ENCODE peak calls at places on chromosomes 2 and 18, in eight cellular contexts. Q is IMR-90; K is WTC11; M is T-helper 9 cell; Y is neural crest cell; I is posterior cingulate gyrus; B is activated CD4-positive, alpha-beta T cell treated with anti-CD3 and anti-CD28 coated beads for 4 hours; J is T-helper 2 cell. T is an unnamed sample.

GRCh38 chr18:7847357-7847756 is 280.2 kb downstream of the PTPRM start:
- DNase-seq in Q (no peak), K (no peak), M (no peak), Y (no peak), I (no peak), B (no peak), J (no peak), T (no peak)

GRCh38 chr2:173033080-173033479 is 42.6 kb upstream of the MAP3K20 start:
- DNase-seq in Q (peak), K (no peak), M (no peak), Y (no peak), I (no peak), B (no peak), J (no peak), T (no peak)

GRCh38 chr2:126802774-126803421 is 95.8 kb upstream of the TEX51 start:
- DNase-seq in Q (no peak), K (no peak), M (no peak), Y (no peak), I (no peak), B (no peak), J (no peak), T (no peak)

GRCh38 chr18:50970006-50970405 is 2.2 kb downstream of the ELAC1 start:
- DNase-seq in Q (no peak), K (no peak), M (no peak), Y (no peak), I (no peak), B (no peak), J (no peak), T (no peak)

GRCh38 chr2:211435331-211435730 is 878.9 kb downstream of the CPS1 start:
- DNase-seq in Q (no peak), K (peak), M (no peak), Y (no peak), I (no peak), B (no peak), J (no peak), T (no peak)

GRCh38 chr2:67839242-67839641 is 223.6 kb downstream of the C1D start:
- DNase-seq in Q (peak), K (no peak), M (no peak), Y (no peak), I (no peak), B (no peak), J (no peak), T (no peak)

GRCh38 chr2:238424313-238424700 is 2.4 kb upstream of the ASB1 start:
- DNase-seq in Q (peak), K (no peak), M (no peak), Y (no peak), I (no peak), B (no peak), J (no peak), T (no peak)

GRCh38 chr18:42052137-42052708 is 97.2 kb downstream of the PIK3C3 start:
- DNase-seq in Q (peak), K (no peak), M (no peak), Y (no peak), I (no peak), B (no peak), J (no peak), T (no peak)

GRCh38 chr2:41973871-41974270 is 74.0 kb upstream of the PKDCC start:
- DNase-seq in Q (no peak), K (no peak), M (no peak), Y (no peak), I (no peak), B (no peak), J (no peak), T (no peak)

GRCh38 chr18:58579561-58580047 is 49.3 kb downstream of the ALPK2 start:
- DNase-seq in Q (peak), K (no peak), M (no peak), Y (no peak), I (no peak), B (no peak), J (no peak), T (no peak)

GRCh38 chr2:235597081-235597615 is 103.3 kb downstream of the AGAP1 start:
- DNase-seq in Q (no peak), K (no peak), M (no peak), Y (no peak), I (no peak), B (no peak), J (no peak), T (no peak)

T was measured in NK-92 treated with Interleukin-12 subunit alpha and Interleukin-12 subunit beta, amount 100 ng/mL, for 24 hours.